ENCODE peak calls at places on chromosomes 6 and 20, in nine cellular contexts. One of them, this sample, is unnamed.

GRCh38 chr20:62047666-62048345 is 17.9 kb downstream of the TAF4 start:
- DNase-seq in GM23248: no peak
- DNase-seq in SK-N-SH: no peak
- DNase-seq in neural progenitor cell: no peak
- DNase-seq in hepatocyte: no peak
- DNase-seq in PC-3: no peak
- DNase-seq in GM23338: no peak
- DNase-seq in HCT116: no peak
- DNase-seq in MM.1S: no peak
- DNase-seq in this sample: no peak

GRCh38 chr6:46113370-46113769 is 16.4 kb upstream of the ENPP4 start:
- DNase-seq in GM23248: no peak
- DNase-seq in SK-N-SH: no peak
- DNase-seq in neural progenitor cell: no peak
- DNase-seq in hepatocyte: peak; percentile 37
- DNase-seq in PC-3: peak; percentile 59
- DNase-seq in GM23338: peak; percentile 41
- DNase-seq in HCT116: no peak
- DNase-seq in MM.1S: no peak
- DNase-seq in this sample: no peak

GRCh38 chr6:162680367-162680766 is 47.2 kb downstream of the PRKN start:
- DNase-seq in GM23248: no peak
- DNase-seq in SK-N-SH: peak; percentile 52
- DNase-seq in neural progenitor cell: no peak
- DNase-seq in hepatocyte: no peak
- DNase-seq in PC-3: no peak
- DNase-seq in GM23338: no peak
- DNase-seq in HCT116: no peak
- DNase-seq in MM.1S: no peak
- DNase-seq in this sample: no peak

GRCh38 chr20:43529457-43530153 is 22.1 kb downstream of the L3MBTL1 start:
- DNase-seq in GM23248: no peak
- DNase-seq in SK-N-SH: no peak
- DNase-seq in neural progenitor cell: no peak
- DNase-seq in hepatocyte: no peak
- DNase-seq in PC-3: no peak
- DNase-seq in GM23338: no peak
- DNase-seq in HCT116: no peak
- DNase-seq in MM.1S: no peak
- DNase-seq in this sample: no peak

GRCh38 chr6:39296745-39297640 is 17.2 kb downstream of the KCNK17 start:
- DNase-seq in GM23248: peak; percentile 85
- DNase-seq in SK-N-SH: peak; percentile 77
- DNase-seq in neural progenitor cell: no peak
- DNase-seq in hepatocyte: no peak
- DNase-seq in PC-3: no peak
- DNase-seq in GM23338: no peak
- DNase-seq in HCT116: no peak
- DNase-seq in MM.1S: no peak
- DNase-seq in this sample: no peak

GRCh38 chr20:16575390-16576140 is 2.3 kb upstream of the KIF16B start:
- DNase-seq in GM23248: no peak
- DNase-seq in SK-N-SH: no peak
- DNase-seq in neural progenitor cell: peak; percentile 30
- DNase-seq in hepatocyte: no peak
- DNase-seq in PC-3: no peak
- DNase-seq in GM23338: peak; percentile 35
- DNase-seq in HCT116: no peak
- DNase-seq in MM.1S: peak; percentile 32
- DNase-seq in this sample: peak; percentile 20

GRCh38 chr6:154352898-154353585 is 3.6 kb downstream of the IPCEF1 start:
- DNase-seq in GM23248: no peak
- DNase-seq in SK-N-SH: no peak
- DNase-seq in neural progenitor cell: no peak
- DNase-seq in hepatocyte: no peak
- DNase-seq in PC-3: no peak
- DNase-seq in GM23338: no peak
- DNase-seq in HCT116: no peak
- DNase-seq in MM.1S: no peak
- DNase-seq in this sample: no peak

GRCh38 chr20:17014217-17014616 is 212.6 kb upstream of the PCSK2 start:
- DNase-seq in GM23248: no peak
- DNase-seq in SK-N-SH: peak; percentile 36
- DNase-seq in neural progenitor cell: peak; percentile 33
- DNase-seq in hepatocyte: no peak
- DNase-seq in PC-3: no peak
- DNase-seq in GM23338: peak; percentile 34
- DNase-seq in HCT116: no peak
- DNase-seq in MM.1S: no peak
- DNase-seq in this sample: no peak

GRCh38 chr6:30185846-30186484 is 22.6 kb downstream of the TRIM15 start:
- DNase-seq in GM23248: no peak
- DNase-seq in SK-N-SH: no peak
- DNase-seq in neural progenitor cell: no peak
- DNase-seq in hepatocyte: no peak
- DNase-seq in PC-3: no peak
- DNase-seq in GM23338: no peak
- DNase-seq in HCT116: no peak
- DNase-seq in MM.1S: no peak
- DNase-seq in this sample: no peak

GRCh38 chr6:30184417-30185031 is 21.2 kb downstream of the TRIM15 start:
- DNase-seq in GM23248: no peak
- DNase-seq in SK-N-SH: no peak
- DNase-seq in neural progenitor cell: no peak
- DNase-seq in hepatocyte: no peak
- DNase-seq in PC-3: no peak
- DNase-seq in GM23338: no peak
- DNase-seq in HCT116: no peak
- DNase-seq in MM.1S: no peak
- DNase-seq in this sample: no peak

GRCh38 chr6:30192076-30192475 is 21.1 kb downstream of the TRIM26 start:
- DNase-seq in GM23248: no peak
- DNase-seq in SK-N-SH: no peak
- DNase-seq in neural progenitor cell: no peak
- DNase-seq in hepatocyte: no peak
- DNase-seq in PC-3: no peak
- DNase-seq in GM23338: no peak
- DNase-seq in HCT116: no peak
- DNase-seq in MM.1S: no peak
- DNase-seq in this sample: no peak

DNA sequence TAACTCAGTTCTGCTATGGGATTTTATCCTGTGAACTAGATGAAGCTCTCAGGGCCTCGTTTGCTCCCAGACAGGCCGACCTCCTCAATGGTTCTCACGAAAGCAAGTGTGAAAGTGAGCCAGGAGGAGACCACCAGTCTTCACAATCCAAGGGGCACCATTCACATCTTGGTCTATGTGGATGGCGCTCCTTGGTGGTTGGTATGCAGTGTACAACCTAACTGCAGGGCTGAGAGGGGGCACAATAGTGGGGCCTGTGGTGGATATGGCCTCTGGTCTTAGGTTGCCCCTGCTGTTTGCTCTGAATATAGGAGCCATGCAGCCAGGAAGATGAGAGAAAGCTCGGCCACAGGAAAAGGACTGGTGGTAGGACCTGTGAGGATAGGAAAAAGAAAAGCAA is 24.7 kb downstream of the TRIM26 start:
- DNase-seq in GM23248: no peak
- DNase-seq in SK-N-SH: no peak
- DNase-seq in neural progenitor cell: no peak
- DNase-seq in hepatocyte: no peak
- DNase-seq in PC-3: no peak
- DNase-seq in GM23338: no peak
- DNase-seq in HCT116: no peak
- DNase-seq in MM.1S: no peak
- DNase-seq in this sample: no peak
- TF ChIP-seq EZH2phosphoT487 in GM23248: no peak
- TF ChIP-seq EZH2phosphoT487 in SK-N-SH: no peak
- TF ChIP-seq EZH2phosphoT487 in neural progenitor cell: no peak
- TF ChIP-seq EZH2phosphoT487 in hepatocyte: no peak
- TF ChIP-seq EZH2phosphoT487 in PC-3: no peak
- TF ChIP-seq EZH2phosphoT487 in GM23338: no peak
- TF ChIP-seq EZH2phosphoT487 in HCT116: no peak
- TF ChIP-seq EZH2phosphoT487 in MM.1S: no peak
- TF ChIP-seq EZH2phosphoT487 in this sample: no peak

GRCh38 chr20:2238601-2239000 is 57.2 kb upstream of the TGM3 start:
- DNase-seq in GM23248: no peak
- DNase-seq in SK-N-SH: no peak
- DNase-seq in neural progenitor cell: no peak
- DNase-seq in hepatocyte: no peak
- DNase-seq in PC-3: no peak
- DNase-seq in GM23338: no peak
- DNase-seq in HCT116: no peak
- DNase-seq in MM.1S: no peak
- DNase-seq in this sample: no peak

GRCh38 chr20:2230671-2231488 is 64.9 kb upstream of the TGM3 start:
- DNase-seq in GM23248: peak; percentile 77
- DNase-seq in SK-N-SH: no peak
- DNase-seq in neural progenitor cell: no peak
- DNase-seq in hepatocyte: peak; percentile 29
- DNase-seq in PC-3: peak; percentile 22
- DNase-seq in GM23338: no peak
- DNase-seq in HCT116: no peak
- DNase-seq in MM.1S: no peak
- DNase-seq in this sample: no peak

GRCh38 chr20:2236266-2236665 is 59.5 kb upstream of the TGM3 start:
- DNase-seq in GM23248: no peak
- DNase-seq in SK-N-SH: no peak
- DNase-seq in neural progenitor cell: no peak
- DNase-seq in hepatocyte: no peak
- DNase-seq in PC-3: no peak
- DNase-seq in GM23338: no peak
- DNase-seq in HCT116: no peak
- DNase-seq in MM.1S: peak; percentile 53
- DNase-seq in this sample: no peak

GRCh38 chr20:2237059-2237458 is 58.7 kb upstream of the TGM3 start:
- DNase-seq in GM23248: peak; percentile 99
- DNase-seq in SK-N-SH: no peak
- DNase-seq in neural progenitor cell: peak; percentile 31
- DNase-seq in hepatocyte: peak; percentile 27
- DNase-seq in PC-3: peak; percentile 69
- DNase-seq in GM23338: peak; percentile 13
- DNase-seq in HCT116: no peak
- DNase-seq in MM.1S: no peak
- DNase-seq in this sample: no peak

DNA sequence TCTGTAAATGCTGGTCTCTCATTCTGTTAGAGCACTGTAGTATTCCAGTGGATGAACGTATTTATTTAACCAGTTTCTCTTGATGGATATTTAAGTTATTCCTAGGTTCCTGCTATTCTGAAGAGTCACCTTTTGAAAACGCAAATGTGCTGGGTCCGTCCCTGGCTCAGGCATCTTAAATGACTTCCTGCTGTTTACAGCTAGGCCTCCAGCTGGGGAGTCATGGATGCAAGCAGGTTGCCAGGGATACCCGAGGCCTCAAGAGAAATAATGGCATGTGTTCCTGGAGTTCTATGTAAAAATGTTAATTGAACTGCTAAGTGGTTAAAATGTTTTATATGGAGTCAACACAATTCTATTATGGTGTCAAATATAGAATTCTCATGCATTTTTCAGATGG is 61.0 kb upstream of the TGM3 start:
- DNase-seq in GM23248: no peak
- DNase-seq in SK-N-SH: no peak
- DNase-seq in neural progenitor cell: peak; percentile 53
- DNase-seq in hepatocyte: no peak
- DNase-seq in PC-3: no peak
- DNase-seq in GM23338: peak; percentile 77
- DNase-seq in HCT116: no peak
- DNase-seq in MM.1S: no peak
- DNase-seq in this sample: no peak
- TF ChIP-seq EZH2phosphoT487 in GM23248: no peak
- TF ChIP-seq EZH2phosphoT487 in SK-N-SH: no peak
- TF ChIP-seq EZH2phosphoT487 in neural progenitor cell: no peak
- TF ChIP-seq EZH2phosphoT487 in hepatocyte: no peak
- TF ChIP-seq EZH2phosphoT487 in PC-3: no peak
- TF ChIP-seq EZH2phosphoT487 in GM23338: no peak
- TF ChIP-seq EZH2phosphoT487 in HCT116: no peak
- TF ChIP-seq EZH2phosphoT487 in MM.1S: no peak
- TF ChIP-seq EZH2phosphoT487 in this sample: no peak

GRCh38 chr6:37059344-37060194 is 54.1 kb downstream of the FGD2 start:
- DNase-seq in GM23248: peak; percentile 98
- DNase-seq in SK-N-SH: no peak
- DNase-seq in neural progenitor cell: peak; percentile 84
- DNase-seq in hepatocyte: peak; percentile 90
- DNase-seq in PC-3: peak; percentile 97
- DNase-seq in GM23338: peak; percentile 94
- DNase-seq in HCT116: peak; percentile 96
- DNase-seq in MM.1S: no peak
- DNase-seq in this sample: no peak
- TF ChIP-seq EZH2phosphoT487 in GM23248: no peak
- TF ChIP-seq EZH2phosphoT487 in SK-N-SH: no peak
- TF ChIP-seq EZH2phosphoT487 in neural progenitor cell: no peak
- TF ChIP-seq EZH2phosphoT487 in hepatocyte: no peak
- TF ChIP-seq EZH2phosphoT487 in PC-3: no peak
- TF ChIP-seq EZH2phosphoT487 in GM23338: no peak
- TF ChIP-seq EZH2phosphoT487 in HCT116: no peak
- TF ChIP-seq EZH2phosphoT487 in MM.1S: no peak
- TF ChIP-seq EZH2phosphoT487 in this sample: no peak

GRCh38 chr6:83462524-83462923 is 31.7 kb upstream of the ME1 start:
- DNase-seq in GM23248: no peak
- DNase-seq in SK-N-SH: no peak
- DNase-seq in neural progenitor cell: peak; percentile 4
- DNase-seq in hepatocyte: no peak
- DNase-seq in PC-3: no peak
- DNase-seq in GM23338: peak; percentile 73
- DNase-seq in HCT116: no peak
- DNase-seq in MM.1S: no peak
- DNase-seq in this sample: no peak
- TF ChIP-seq EZH2phosphoT487 in GM23248: no peak
- TF ChIP-seq EZH2phosphoT487 in SK-N-SH: no peak
- TF ChIP-seq EZH2phosphoT487 in neural progenitor cell: no peak
- TF ChIP-seq EZH2phosphoT487 in hepatocyte: no peak
- TF ChIP-seq EZH2phosphoT487 in PC-3: no peak
- TF ChIP-seq EZH2phosphoT487 in GM23338: no peak
- TF ChIP-seq EZH2phosphoT487 in HCT116: no peak
- TF ChIP-seq EZH2phosphoT487 in MM.1S: no peak
- TF ChIP-seq EZH2phosphoT487 in this sample: no peak

DNA sequence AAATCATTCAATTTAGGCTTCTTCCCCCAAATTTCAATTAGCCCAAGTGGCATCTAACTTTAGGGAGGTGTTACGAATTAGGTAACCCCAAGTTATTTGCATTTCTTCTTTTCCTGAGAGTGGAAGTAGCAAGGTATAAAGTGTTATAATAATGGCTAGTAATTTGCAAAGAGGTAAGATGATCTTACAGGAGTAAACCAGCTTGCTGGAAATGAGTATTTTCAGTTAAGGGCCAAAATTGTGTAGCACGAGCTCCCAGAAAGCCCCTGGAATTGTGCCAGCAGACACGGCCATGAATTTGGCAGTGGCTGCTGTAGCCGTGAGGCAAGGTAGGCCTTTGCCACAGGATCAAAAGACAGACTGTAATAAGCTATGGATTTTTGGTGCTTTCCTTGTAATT is 38.0 kb downstream of the CITED2 start:
- DNase-seq in GM23248: no peak
- DNase-seq in SK-N-SH: no peak
- DNase-seq in neural progenitor cell: no peak
- DNase-seq in hepatocyte: no peak
- DNase-seq in PC-3: no peak
- DNase-seq in GM23338: no peak
- DNase-seq in HCT116: no peak
- DNase-seq in MM.1S: no peak
- DNase-seq in this sample: peak; percentile 30
- TF ChIP-seq EZH2phosphoT487 in GM23248: no peak
- TF ChIP-seq EZH2phosphoT487 in SK-N-SH: no peak
- TF ChIP-seq EZH2phosphoT487 in neural progenitor cell: no peak
- TF ChIP-seq EZH2phosphoT487 in hepatocyte: no peak
- TF ChIP-seq EZH2phosphoT487 in PC-3: no peak
- TF ChIP-seq EZH2phosphoT487 in GM23338: no peak
- TF ChIP-seq EZH2phosphoT487 in HCT116: no peak
- TF ChIP-seq EZH2phosphoT487 in MM.1S: no peak
- TF ChIP-seq EZH2phosphoT487 in this sample: no peak